ENCODE peak calls at places on chromosome 16, in five cellular contexts. X is tibial nerve, L is ovary, N is HepG2, W is stomach. O is an unnamed sample.

GRCh38 chr16:569445-570254 is at the start of gene PIGQ:
- DNase-seq in W (peak), N (peak), L (peak), X (no peak), O (peak)

GRCh38 chr16:817001-817906 is 16.7 kb upstream of the GNG13 start:
- DNase-seq in W (no peak), L (no peak), N (no peak), X (no peak), O (no peak)

GRCh38 chr16:87185313-87185712 is 131.9 kb downstream of the C16orf95 start:
- DNase-seq in L (no peak), X (no peak), W (no peak), N (no peak), O (no peak)

GRCh38 chr16:46884513-46885293 is 541 bp downstream of the GPT2 start:
- DNase-seq in X (no peak), W (no peak), L (no peak), N (no peak), O (no peak)

GRCh38 chr16:89721644-89722391 is 481 bp downstream of the ZNF276 start:
- DNase-seq in N (no peak), W (peak), L (peak), X (no peak), O (no peak)

GRCh38 chr16:57371494-57372371 is 557 bp upstream of the CX3CL1 start:
- DNase-seq in L (no peak), X (no peak), N (no peak), W (no peak), O (no peak)

GRCh38 chr16:68526143-68526781 is 12.8 kb upstream of the ZFP90 start:
- DNase-seq in W (no peak), L (no peak), X (no peak), N (peak), O (no peak)

GRCh38 chr16:72189865-72190371 is 18.0 kb upstream of the PMFBP1 start:
- DNase-seq in L (peak), N (no peak), X (no peak), W (no peak), O (no peak)

GRCh38 chr16:67608367-67608766 is 36.6 kb upstream of the CARMIL2 start:
- DNase-seq in W (no peak), X (no peak), L (no peak), N (no peak), O (no peak)

GRCh38 chr16:56281256-56281805 is 90.0 kb downstream of the GNAO1 start:
- DNase-seq in N (peak), L (no peak), X (no peak), W (no peak), O (no peak)

GRCh38 chr16:68800257-68800875 is 43.0 kb upstream of the TANGO6 start:
- DNase-seq in N (peak), X (peak), W (peak), L (peak), O (peak)

GRCh38 chr16:82755570-82756282 is 129.0 kb downstream of the CDH13 start:
- DNase-seq in N (no peak), W (no peak), L (no peak), X (no peak), O (no peak)

GRCh38 chr16:1706386-1707192 is 594 bp downstream of the MAPK8IP3 start:
- DNase-seq in L (no peak), N (no peak), X (no peak), W (no peak), O (no peak)

GRCh38 chr16:54493076-54493475 is 206.5 kb upstream of the IRX3 start:
- DNase-seq in X (no peak), W (no peak), L (no peak), N (no peak), O (no peak)

GRCh38 chr16:6643083-6643686 is 689.5 kb upstream of the RBFOX1 start:
- DNase-seq in L (peak), N (peak), W (peak), X (peak), O (no peak)

GRCh38 chr16:55569025-55569424 is 2.5 kb downstream of the CAPNS2 start:
- DNase-seq in W (no peak), X (no peak), L (no peak), N (no peak), O (peak)

GRCh38 chr16:8866884-8867482 is 1.8 kb downstream of the CARHSP1 start:
- DNase-seq in L (no peak), W (no peak), X (no peak), N (no peak), O (no peak)

GRCh38 chr16:8867483-8868271 is 1.1 kb downstream of the CARHSP1 start:
- DNase-seq in W (peak), X (peak), L (peak), N (no peak), O (peak)

GRCh38 chr16:8866118-8866883 is 2.5 kb downstream of the CARHSP1 start:
- DNase-seq in W (peak), L (peak), X (no peak), N (peak), O (peak)

GRCh38 chr16:8869212-8869987 is 594 bp upstream of the CARHSP1 start:
- DNase-seq in L (no peak), W (no peak), X (no peak), N (peak), O (no peak)

GRCh38 chr16:8868272-8869211 is at the start of gene CARHSP1:
- DNase-seq in W (peak), X (peak), L (peak), N (peak), O (peak)
- TF ChIP-seq EP300 in W (no peak), X (peak), L (no peak), N (no peak), O (no peak)

DNA sequence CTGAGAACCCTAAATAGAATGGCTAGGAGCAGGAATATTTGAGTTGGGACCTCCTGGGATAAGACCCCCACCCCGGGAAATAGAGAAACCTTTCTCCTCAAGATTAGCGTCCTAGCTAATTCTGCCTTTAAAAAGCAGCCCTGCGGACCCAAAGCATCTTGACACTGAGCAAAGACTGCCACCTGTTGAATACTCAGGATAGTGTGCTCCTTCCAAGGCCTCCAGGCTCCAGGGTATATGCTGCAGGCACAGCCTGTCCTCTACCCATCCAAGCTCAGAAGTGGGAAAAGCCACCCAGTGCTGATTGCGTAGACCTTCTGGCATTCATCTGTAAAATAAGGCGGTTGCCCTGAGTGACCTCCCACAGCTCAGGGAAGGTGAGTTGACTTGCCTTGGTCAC is 456.2 kb upstream of the DYNLRB2 start:
- DNase-seq in L (peak), W (peak), X (no peak), N (peak), O (peak)
- TF ChIP-seq EP300 in L (no peak), W (no peak), X (no peak), N (no peak), O (no peak)

DNA sequence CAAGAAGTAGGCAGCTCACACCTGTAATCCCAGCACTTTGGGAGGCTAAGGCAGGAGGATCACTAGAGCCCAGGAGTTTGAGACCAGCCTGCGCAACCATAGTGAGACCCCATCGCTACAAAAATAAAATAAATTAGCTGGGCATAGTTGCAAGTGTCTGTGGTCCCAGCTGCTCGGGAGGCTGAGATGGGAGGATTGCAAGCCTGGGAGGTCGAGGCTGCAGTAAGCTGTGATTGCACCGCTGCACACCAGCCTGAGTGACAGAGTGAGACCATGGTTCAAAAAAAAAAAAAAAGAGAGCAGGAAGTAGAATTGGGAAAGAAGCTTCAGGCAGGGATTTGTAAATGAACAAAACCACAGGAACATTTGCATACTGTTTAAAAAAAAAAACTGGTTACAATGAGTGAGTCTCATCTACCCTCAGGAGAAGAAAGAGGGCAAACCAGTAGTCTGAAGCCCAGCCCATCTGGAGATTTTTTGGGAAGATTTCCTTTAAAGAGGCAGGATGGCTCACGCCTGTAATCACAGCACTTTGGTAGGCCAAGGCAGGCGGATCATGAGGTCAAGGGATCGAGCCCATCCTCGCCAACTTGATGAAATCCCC is 7.9 kb downstream of the MPV17L start:
- DNase-seq in X (no peak), N (no peak), L (no peak), W (no peak), O (no peak)
- TF ChIP-seq EP300 in X (no peak), N (no peak), L (no peak), W (no peak), O (no peak)

GRCh38 chr16:80902306-80903154 is 98.1 kb upstream of the CDYL2 start:
- DNase-seq in X (no peak), N (no peak), W (no peak), L (no peak), O (no peak)
- TF ChIP-seq EP300 in X (no peak), N (no peak), W (no peak), L (no peak), O (no peak)

DNA sequence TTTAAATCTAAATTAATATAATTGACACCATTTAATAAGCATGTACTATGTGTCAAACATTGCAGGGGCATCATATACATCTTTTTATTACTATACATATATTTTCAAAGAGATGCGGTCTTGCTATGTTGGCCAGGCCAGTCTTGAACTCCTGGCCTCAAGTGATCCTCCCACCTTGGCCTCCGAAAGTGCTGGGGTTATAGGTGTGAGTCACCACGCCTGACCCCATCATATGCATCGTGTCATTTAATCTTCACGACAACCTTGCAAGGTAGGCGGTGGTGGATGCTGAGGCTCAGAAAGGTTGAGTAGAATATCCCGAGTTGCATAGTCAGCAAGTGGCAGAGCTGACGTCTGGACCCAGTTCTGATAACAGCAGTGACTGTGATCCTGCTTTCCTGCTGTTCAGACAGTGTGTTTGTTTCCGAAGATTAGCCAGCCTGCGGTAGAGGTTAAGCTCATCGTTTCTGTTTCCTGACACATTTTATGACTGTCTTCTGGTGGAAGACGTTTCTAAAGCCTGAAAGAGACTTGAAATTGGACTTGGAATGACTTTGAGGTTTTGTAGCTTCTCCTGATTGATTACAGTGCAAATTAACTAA is 316.6 kb downstream of the SNX29 start:
- DNase-seq in W (no peak), N (no peak), L (no peak), X (no peak), O (no peak)
- TF ChIP-seq EP300 in W (no peak), N (no peak), L (no peak), X (no peak), O (no peak)

GRCh38 chr16:81578636-81579413 is 134.2 kb downstream of the CMIP start:
- DNase-seq in W (no peak), N (no peak), X (no peak), L (no peak), O (no peak)
- TF ChIP-seq EP300 in W (no peak), N (no peak), X (no peak), L (no peak), O (no peak)

O was measured in sigmoid colon.